ENCODE peak calls at places on chromosomes 1 and 21, in seven cellular contexts. K is neural progenitor cell, O is HCT116, Z is PC-3, C is GM23338, F is hepatocyte, A is OCI-LY7. M is an unnamed sample.

GRCh38 chr1:99621340-99621901 is 24.5 kb upstream of the PALMD start:
- DNase-seq in Z (no peak), C (no peak), F (no peak), A (no peak), O (no peak), K (no peak), M (no peak)

GRCh38 chr21:45048026-45048698 is 26.2 kb upstream of the ADARB1 start:
- DNase-seq in Z (no peak), F (no peak), K (no peak), C (no peak), O (no peak), A (no peak), M (no peak)

GRCh38 chr1:222369991-222370910 is 177.7 kb downstream of the HHIPL2 start:
- DNase-seq in Z (peak; percentile 53), O (no peak), C (no peak), F (peak; percentile 26), K (no peak), A (no peak), M (peak; percentile 85)

GRCh38 chr1:149977345-149977744 is 33.2 kb downstream of the OTUD7B start:
- DNase-seq in A (no peak), Z (no peak), O (no peak), F (no peak), C (no peak), K (no peak), M (no peak)

GRCh38 chr1:236165238-236165981 is 23.1 kb downstream of the GPR137B start:
- DNase-seq in Z (no peak), K (no peak), C (no peak), F (no peak), A (no peak), O (no peak), M (no peak)

GRCh38 chr21:28640326-28640725 is 352.4 kb downstream of the LTN1 start:
- DNase-seq in O (no peak), C (no peak), K (no peak), Z (no peak), F (no peak), A (no peak), M (no peak)

GRCh38 chr1:107572674-107573205 is 392.2 kb downstream of the VAV3 start:
- DNase-seq in O (no peak), K (no peak), A (no peak), Z (peak; percentile 92), F (peak; percentile 29), C (no peak), M (peak; percentile 96)

GRCh38 chr1:161182214-161182613 is 4.9 kb upstream of the B4GALT3 start:
- DNase-seq in O (no peak), Z (peak; percentile 77), A (no peak), K (no peak), F (no peak), C (no peak), M (peak; percentile 84)

GRCh38 chr1:46616277-46617107 is at the start of gene MOB3C:
- DNase-seq in F (peak; percentile 84), C (peak; percentile 80), O (no peak), K (peak; percentile 82), Z (peak; percentile 71), A (peak; percentile 57), M (peak; percentile 88)

GRCh38 chr1:168939131-168939946 is 167.2 kb upstream of the ATP1B1 start:
- DNase-seq in O (no peak), Z (peak; percentile 16), F (peak; percentile 59), K (no peak), C (no peak), A (no peak), M (no peak)

GRCh38 chr1:26221094-26221493 is 12.9 kb upstream of the CEP85 start:
- DNase-seq in F (no peak), O (no peak), A (no peak), K (no peak), C (no peak), Z (no peak), M (no peak)

GRCh38 chr1:196501760-196502428 is 106.3 kb downstream of the KCNT2 start:
- DNase-seq in C (no peak), F (no peak), A (no peak), Z (no peak), K (no peak), O (no peak), M (no peak)

GRCh38 chr1:25130895-25131294 is 101.4 kb downstream of the SYF2 start:
- DNase-seq in K (no peak), F (no peak), C (no peak), A (no peak), O (no peak), Z (no peak), M (no peak)

GRCh38 chr1:169106921-169107672 is 607 bp downstream of the ATP1B1 start:
- DNase-seq in K (peak; percentile 61), C (peak; percentile 52), O (no peak), Z (peak; percentile 47), F (no peak), A (peak; percentile 49), M (peak; percentile 56)

GRCh38 chr1:67675800-67676199 is 9.2 kb upstream of the GADD45A start:
- DNase-seq in Z (no peak), O (no peak), A (peak; percentile 92), C (no peak), F (no peak), K (no peak), M (peak; percentile 29)

GRCh38 chr1:9595156-9595967 is 6.7 kb downstream of the TMEM201 start:
- DNase-seq in K (no peak), Z (no peak), C (no peak), A (no peak), O (no peak), F (no peak), M (no peak)

GRCh38 chr1:8422439-8423133 is 104.7 kb downstream of the SLC45A1 start:
- DNase-seq in A (peak; percentile 36), C (peak; percentile 35), F (peak; percentile 40), K (peak; percentile 61), Z (peak; percentile 20), O (no peak), M (peak; percentile 63)

GRCh38 chr1:3473381-3473844 is 18.9 kb downstream of the ARHGEF16 start:
- DNase-seq in O (no peak), Z (no peak), C (no peak), F (no peak), A (no peak), K (no peak), M (peak; percentile 91)

GRCh38 chr1:184649500-184649899 is 105.2 kb downstream of the EDEM3 start:
- DNase-seq in A (no peak), F (no peak), K (no peak), O (no peak), C (no peak), Z (no peak), M (peak; percentile 76)

GRCh38 chr1:150572918-150573647 is 6.3 kb downstream of the MCL1 start:
- DNase-seq in Z (no peak), O (no peak), F (peak; percentile 13), A (peak; percentile 60), K (no peak), C (peak; percentile 49), M (peak; percentile 28)

DNA sequence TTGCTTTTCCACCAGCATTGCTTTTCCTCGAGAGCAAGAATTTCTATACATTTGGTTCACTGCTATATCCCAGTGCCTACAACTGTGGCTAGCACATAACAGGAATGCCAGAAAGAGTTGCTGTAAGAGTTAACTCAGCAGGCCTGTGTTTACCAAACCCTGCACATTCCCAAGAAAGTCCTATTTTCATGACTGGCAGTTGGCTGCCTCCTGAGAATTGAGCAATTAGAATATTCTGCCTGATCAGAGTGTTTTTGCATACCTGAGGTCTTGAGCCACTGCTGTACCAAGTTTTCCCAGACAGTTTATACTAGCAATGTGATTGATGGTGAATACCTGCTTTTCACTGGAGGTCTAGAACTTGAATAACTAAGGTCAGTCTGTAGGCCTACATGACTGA is 2.7 kb upstream of the GNPAT start:
- DNase-seq in C (no peak), K (no peak), F (no peak), A (no peak), O (no peak), Z (no peak), M (no peak)
- H3K4me1 ChIP-seq in C (peaks cover 8% of the 10 kb centered on the region), K (peaks cover 16% of the 10 kb centered on the region), F (peaks cover 46% of the 10 kb centered on the region), A (peaks cover 25% of the 10 kb centered on the region), O (peaks cover 40% of the 10 kb centered on the region), Z (peaks cover 25% of the 10 kb centered on the region), M (peaks cover 21% of the 10 kb centered on the region)

GRCh38 chr1:192811594-192812239 is 2.9 kb downstream of the RGS2 start:
- DNase-seq in F (no peak), K (no peak), A (no peak), C (no peak), Z (no peak), O (no peak), M (no peak)

GRCh38 chr1:192809286-192810252 is 730 bp downstream of the RGS2 start:
- DNase-seq in F (peak; percentile 55), Z (peak; percentile 60), C (peak; percentile 60), O (no peak), K (peak; percentile 61), A (peak; percentile 71), M (peak; percentile 87)

GRCh38 chr1:192812420-192813209 is 3.8 kb downstream of the RGS2 start:
- DNase-seq in A (no peak), O (no peak), Z (no peak), K (no peak), C (no peak), F (no peak), M (no peak)

GRCh38 chr1:192808588-192809285 is at the start of gene RGS2:
- DNase-seq in C (peak; percentile 96), A (peak; percentile 94), F (peak; percentile 97), K (peak; percentile 96), Z (peak; percentile 95), O (peak; percentile 77), M (peak; percentile 95)

DNA sequence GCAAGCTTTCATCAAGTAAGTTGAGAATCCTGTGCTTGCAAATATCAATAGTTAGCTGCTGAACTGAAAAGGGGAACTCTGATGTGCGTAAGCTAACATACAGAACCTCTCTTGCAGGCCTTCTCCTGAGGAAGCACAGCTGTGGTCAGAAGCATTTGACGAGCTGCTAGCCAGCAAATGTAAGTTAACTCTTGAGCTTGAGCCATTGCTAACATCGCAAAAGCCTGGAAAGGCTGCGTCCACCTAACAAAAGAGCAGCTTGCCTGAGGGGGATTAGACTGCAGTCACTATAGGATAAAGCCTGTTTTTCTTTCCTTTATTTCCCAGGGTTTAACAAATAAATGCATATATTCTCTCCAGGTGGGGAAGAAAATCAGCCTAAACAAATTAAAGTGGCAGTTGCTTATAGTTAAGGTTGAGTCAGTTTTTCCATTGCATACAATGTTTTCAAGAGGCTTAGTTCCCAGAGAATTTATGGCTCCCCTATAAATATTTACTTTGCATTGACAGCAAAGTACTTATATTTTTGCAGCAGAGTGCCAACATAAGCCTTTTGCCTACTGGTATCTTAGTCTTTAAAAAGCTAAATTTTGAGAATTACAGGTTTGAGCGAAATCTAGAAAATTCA is 1.5 kb downstream of the RGS2 start:
- DNase-seq in K (peak; percentile 84), C (no peak), O (no peak), F (peak; percentile 65), A (peak; percentile 79), Z (peak; percentile 41), M (no peak)
- TF ChIP-seq EZH2phosphoT487 in K (peak; percentile 77), C (no peak), O (no peak), F (no peak), A (no peak), Z (no peak), M (no peak)

DNA sequence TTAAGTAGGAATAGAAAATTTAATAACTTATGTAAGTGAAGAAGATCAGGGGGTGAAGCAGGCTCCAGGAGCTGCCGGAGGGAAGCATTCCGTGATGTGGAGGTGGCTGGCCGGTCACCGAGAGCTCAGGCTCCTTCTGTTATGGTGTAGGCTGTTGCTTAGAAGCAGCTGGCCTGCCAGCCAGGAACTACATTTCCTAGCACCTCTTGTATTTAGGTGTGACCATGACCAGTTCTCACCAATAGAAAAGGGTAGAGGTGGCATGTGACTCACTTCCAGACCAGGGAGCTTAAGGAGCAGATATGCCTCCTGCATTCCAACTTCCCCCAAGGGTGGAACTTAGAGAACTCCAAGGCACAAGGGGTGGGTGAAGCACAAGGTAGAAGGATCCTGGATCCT is 120.7 kb downstream of the ACTL8 start:
- DNase-seq in A (no peak), C (no peak), K (no peak), O (no peak), F (no peak), Z (peak; percentile 33), M (peak; percentile 70)
- H3K4me1 ChIP-seq in A (no peaks in the 10 kb centered on the region), C (peaks cover 9% of the 10 kb centered on the region), K (peaks cover 9% of the 10 kb centered on the region), O (peaks cover 29% of the 10 kb centered on the region), F (peaks cover 5% of the 10 kb centered on the region), Z (peaks cover 33% of the 10 kb centered on the region), M (peaks cover 52% of the 10 kb centered on the region)

GRCh38 chr1:117495068-117495467 is 110.8 kb upstream of the TENT5C start:
- DNase-seq in F (no peak), Z (no peak), A (no peak), O (no peak), C (no peak), K (no peak), M (no peak)
- TF ChIP-seq EZH2phosphoT487 in F (no peak), Z (no peak), A (no peak), O (no peak), C (no peak), K (no peak), M (no peak)